ENCODE peak calls at places on chromosomes 12 and 14, in eight cellular contexts. One of them, this sample, is unnamed.

GRCh38 chr14:65223636-65224035 is 121.3 kb upstream of the MAX start:
- DNase-seq in mesendoderm: no peak
- DNase-seq in colonic mucosa: no peak
- DNase-seq in breast epithelium: no peak
- DNase-seq in epithelial cell of esophagus: no peak
- DNase-seq in PC-3: no peak
- DNase-seq in endothelial cell of umbilical vein: no peak
- DNase-seq in SK-N-SH: no peak
- DNase-seq in this sample: no peak

GRCh38 chr12:120397827-120398563 is 29.0 kb upstream of the MSI1 start:
- DNase-seq in mesendoderm: no peak
- DNase-seq in colonic mucosa: no peak
- DNase-seq in breast epithelium: no peak
- DNase-seq in epithelial cell of esophagus: no peak
- DNase-seq in PC-3: no peak
- DNase-seq in endothelial cell of umbilical vein: no peak
- DNase-seq in SK-N-SH: no peak
- DNase-seq in this sample: no peak

GRCh38 chr14:35402323-35403084 is 2.0 kb downstream of the NFKBIA start:
- DNase-seq in mesendoderm: no peak
- DNase-seq in colonic mucosa: peak
- DNase-seq in breast epithelium: no peak
- DNase-seq in epithelial cell of esophagus: peak
- DNase-seq in PC-3: no peak
- DNase-seq in endothelial cell of umbilical vein: peak
- DNase-seq in SK-N-SH: no peak
- DNase-seq in this sample: no peak

GRCh38 chr12:121996945-121997612 is 24.6 kb upstream of the BCL7A start:
- DNase-seq in mesendoderm: no peak
- DNase-seq in colonic mucosa: no peak
- DNase-seq in breast epithelium: no peak
- DNase-seq in epithelial cell of esophagus: peak
- DNase-seq in PC-3: peak
- DNase-seq in endothelial cell of umbilical vein: no peak
- DNase-seq in SK-N-SH: no peak
- DNase-seq in this sample: no peak

GRCh38 chr12:92608418-92609091 is 94.2 kb upstream of the PLEKHG7 start:
- DNase-seq in mesendoderm: peak
- DNase-seq in colonic mucosa: peak
- DNase-seq in breast epithelium: no peak
- DNase-seq in epithelial cell of esophagus: peak
- DNase-seq in PC-3: peak
- DNase-seq in endothelial cell of umbilical vein: peak
- DNase-seq in SK-N-SH: peak
- DNase-seq in this sample: no peak

GRCh38 chr14:56199976-56200577 is 81.9 kb downstream of the PELI2 start:
- DNase-seq in mesendoderm: no peak
- DNase-seq in colonic mucosa: no peak
- DNase-seq in breast epithelium: no peak
- DNase-seq in epithelial cell of esophagus: no peak
- DNase-seq in PC-3: no peak
- DNase-seq in endothelial cell of umbilical vein: no peak
- DNase-seq in SK-N-SH: no peak
- DNase-seq in this sample: no peak

GRCh38 chr12:52244615-52244994 is 11.6 kb downstream of the KRT7 start:
- DNase-seq in mesendoderm: no peak
- DNase-seq in colonic mucosa: no peak
- DNase-seq in breast epithelium: no peak
- DNase-seq in epithelial cell of esophagus: no peak
- DNase-seq in PC-3: peak
- DNase-seq in endothelial cell of umbilical vein: no peak
- DNase-seq in SK-N-SH: peak
- DNase-seq in this sample: no peak

GRCh38 chr12:85155791-85156190 is 119.6 kb downstream of the LRRIQ1 start:
- DNase-seq in mesendoderm: peak
- DNase-seq in colonic mucosa: no peak
- DNase-seq in breast epithelium: no peak
- DNase-seq in epithelial cell of esophagus: peak
- DNase-seq in PC-3: peak
- DNase-seq in endothelial cell of umbilical vein: peak
- DNase-seq in SK-N-SH: peak
- DNase-seq in this sample: peak

GRCh38 chr12:108700833-108701450 is 30.4 kb downstream of the CORO1C start:
- DNase-seq in mesendoderm: no peak
- DNase-seq in colonic mucosa: no peak
- DNase-seq in breast epithelium: no peak
- DNase-seq in epithelial cell of esophagus: peak
- DNase-seq in PC-3: no peak
- DNase-seq in endothelial cell of umbilical vein: no peak
- DNase-seq in SK-N-SH: no peak
- DNase-seq in this sample: no peak

GRCh38 chr12:49744363-49744885 is 3.1 kb downstream of the TMBIM6 start:
- DNase-seq in mesendoderm: peak
- DNase-seq in colonic mucosa: no peak
- DNase-seq in breast epithelium: no peak
- DNase-seq in epithelial cell of esophagus: no peak
- DNase-seq in PC-3: no peak
- DNase-seq in endothelial cell of umbilical vein: no peak
- DNase-seq in SK-N-SH: no peak
- DNase-seq in this sample: no peak
- H3K4me3 ChIP-seq in mesendoderm: no peak
- H3K4me3 ChIP-seq in colonic mucosa: no peak
- H3K4me3 ChIP-seq in breast epithelium: peak
- H3K4me3 ChIP-seq in epithelial cell of esophagus: no peak
- H3K4me3 ChIP-seq in PC-3: peak
- H3K4me3 ChIP-seq in endothelial cell of umbilical vein: no peak
- H3K4me3 ChIP-seq in SK-N-SH: no peak
- H3K4me3 ChIP-seq in this sample: no peak

DNA sequence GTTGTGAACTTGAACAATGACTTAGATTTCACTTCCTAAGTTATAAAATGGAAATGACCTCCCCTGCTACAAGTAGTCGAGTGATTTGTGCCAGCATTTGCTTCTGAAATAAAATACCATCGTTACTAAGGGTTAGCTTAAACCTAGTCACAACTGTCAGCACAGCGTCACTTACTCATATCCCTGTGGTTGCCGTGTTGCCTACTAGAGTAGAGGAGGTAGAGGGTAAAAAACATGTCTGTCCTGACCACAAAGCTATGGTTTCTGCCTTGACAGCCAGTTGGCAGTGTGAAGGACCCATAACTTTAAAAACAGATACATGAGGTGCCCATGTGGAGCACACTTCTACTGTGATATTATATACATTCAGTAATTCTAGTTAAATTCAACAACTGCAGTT is 234.2 kb upstream of the RGS6 start:
- DNase-seq in mesendoderm: no peak
- DNase-seq in colonic mucosa: no peak
- DNase-seq in breast epithelium: no peak
- DNase-seq in epithelial cell of esophagus: no peak
- DNase-seq in PC-3: no peak
- DNase-seq in endothelial cell of umbilical vein: no peak
- DNase-seq in SK-N-SH: no peak
- DNase-seq in this sample: peak
- H3K4me3 ChIP-seq in mesendoderm: no peak
- H3K4me3 ChIP-seq in colonic mucosa: no peak
- H3K4me3 ChIP-seq in breast epithelium: no peak
- H3K4me3 ChIP-seq in epithelial cell of esophagus: no peak
- H3K4me3 ChIP-seq in PC-3: no peak
- H3K4me3 ChIP-seq in endothelial cell of umbilical vein: no peak
- H3K4me3 ChIP-seq in SK-N-SH: no peak
- H3K4me3 ChIP-seq in this sample: no peak

GRCh38 chr12:46901464-46902205 is 75.8 kb upstream of the SLC38A4 start:
- DNase-seq in mesendoderm: no peak
- DNase-seq in colonic mucosa: no peak
- DNase-seq in breast epithelium: no peak
- DNase-seq in epithelial cell of esophagus: no peak
- DNase-seq in PC-3: no peak
- DNase-seq in endothelial cell of umbilical vein: no peak
- DNase-seq in SK-N-SH: no peak
- DNase-seq in this sample: no peak
- H3K4me3 ChIP-seq in mesendoderm: no peak
- H3K4me3 ChIP-seq in colonic mucosa: no peak
- H3K4me3 ChIP-seq in breast epithelium: no peak
- H3K4me3 ChIP-seq in epithelial cell of esophagus: no peak
- H3K4me3 ChIP-seq in PC-3: no peak
- H3K4me3 ChIP-seq in endothelial cell of umbilical vein: no peak
- H3K4me3 ChIP-seq in SK-N-SH: no peak
- H3K4me3 ChIP-seq in this sample: no peak

GRCh38 chr12:128089961-128090360 is 177.0 kb upstream of the TMEM132C start:
- DNase-seq in mesendoderm: no peak
- DNase-seq in colonic mucosa: no peak
- DNase-seq in breast epithelium: no peak
- DNase-seq in epithelial cell of esophagus: no peak
- DNase-seq in PC-3: no peak
- DNase-seq in endothelial cell of umbilical vein: no peak
- DNase-seq in SK-N-SH: no peak
- DNase-seq in this sample: no peak
- H3K4me3 ChIP-seq in mesendoderm: no peak
- H3K4me3 ChIP-seq in colonic mucosa: no peak
- H3K4me3 ChIP-seq in breast epithelium: no peak
- H3K4me3 ChIP-seq in epithelial cell of esophagus: no peak
- H3K4me3 ChIP-seq in PC-3: no peak
- H3K4me3 ChIP-seq in endothelial cell of umbilical vein: no peak
- H3K4me3 ChIP-seq in SK-N-SH: no peak
- H3K4me3 ChIP-seq in this sample: no peak

DNA sequence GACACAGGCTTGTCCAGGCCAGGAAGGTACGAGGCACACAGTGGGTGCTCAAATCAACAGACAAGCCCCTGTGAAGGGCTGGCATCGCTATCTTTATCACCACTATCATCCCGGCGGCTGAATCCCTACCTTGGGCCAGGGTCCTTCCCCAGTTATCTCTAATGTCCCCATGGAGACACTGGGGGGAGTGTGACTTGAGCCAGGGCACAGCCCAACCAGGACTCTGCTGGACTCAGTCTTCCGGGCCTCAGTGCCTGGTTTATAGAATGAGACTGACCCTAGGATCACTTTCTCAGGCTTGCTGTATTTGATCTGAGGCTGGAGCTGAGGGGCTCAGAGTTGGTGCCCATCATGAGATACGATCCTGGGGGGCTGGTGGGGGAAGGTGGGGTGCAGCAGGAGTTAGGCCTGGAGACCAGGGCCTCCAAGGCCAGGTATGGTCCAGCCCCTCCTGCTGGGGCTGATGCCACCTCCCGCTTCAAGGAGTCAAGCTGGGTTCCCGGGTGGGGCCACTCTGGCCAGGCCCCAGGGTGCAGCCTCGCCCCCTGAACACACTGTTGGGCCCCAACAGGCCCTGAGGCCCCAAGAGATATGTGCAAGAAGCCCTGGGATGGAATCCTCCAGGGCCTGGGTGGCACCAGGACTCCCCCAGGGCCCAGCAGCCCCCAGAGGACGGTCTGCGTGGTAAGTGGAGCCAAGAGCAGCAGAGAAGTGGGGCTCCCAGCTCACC is 11.8 kb downstream of the BEGAIN start:
- DNase-seq in mesendoderm: no peak
- DNase-seq in colonic mucosa: no peak
- DNase-seq in breast epithelium: no peak
- DNase-seq in epithelial cell of esophagus: no peak
- DNase-seq in PC-3: no peak
- DNase-seq in endothelial cell of umbilical vein: no peak
- DNase-seq in SK-N-SH: no peak
- DNase-seq in this sample: no peak
- H3K4me3 ChIP-seq in mesendoderm: no peak
- H3K4me3 ChIP-seq in colonic mucosa: no peak
- H3K4me3 ChIP-seq in breast epithelium: no peak
- H3K4me3 ChIP-seq in epithelial cell of esophagus: no peak
- H3K4me3 ChIP-seq in PC-3: no peak
- H3K4me3 ChIP-seq in endothelial cell of umbilical vein: no peak
- H3K4me3 ChIP-seq in SK-N-SH: no peak
- H3K4me3 ChIP-seq in this sample: no peak

This sample was measured in Jurkat, Clone E6-1.